ENCODE peak calls at places on chromosomes 3 and 15, in six cellular contexts. Z, K, S, L, V and T are unnamed samples.

GRCh38 chr3:16066975-16067374 is 107.5 kb upstream of the GALNT15 start:
- DNase-seq in L (no peak), V (no peak), S (peak), K (no peak), Z (no peak), T (no peak)

GRCh38 chr3:113783463-113783862 is 36.6 kb downstream of the ATP6V1A start:
- DNase-seq in Z (no peak), L (no peak), V (no peak), S (peak), K (no peak), T (peak)

GRCh38 chr3:109328202-109328601 is 9.1 kb downstream of the DPPA4 start:
- DNase-seq in L (no peak), K (no peak), V (no peak), S (no peak), Z (no peak), T (no peak)

GRCh38 chr3:53347261-53348064 is at the start of gene DCP1A:
- DNase-seq in S (peak), V (peak), K (peak), Z (peak), L (peak), T (peak)

GRCh38 chr15:83206387-83206970 is 1.1 kb downstream of the HDGFL3 start:
- DNase-seq in S (no peak), Z (no peak), V (no peak), L (no peak), K (peak), T (no peak)

GRCh38 chr15:25795712-25796111 is 67.4 kb downstream of the ATP10A start:
- DNase-seq in S (no peak), Z (no peak), V (no peak), L (no peak), K (no peak), T (no peak)

GRCh38 chr3:12507871-12508281 is 23.6 kb downstream of the TSEN2 start:
- DNase-seq in S (no peak), Z (no peak), V (no peak), K (no peak), L (peak), T (no peak)

GRCh38 chr3:99768126-99768525 is 49.5 kb upstream of the CMSS1 start:
- DNase-seq in K (no peak), S (no peak), Z (no peak), L (no peak), V (no peak), T (no peak)

GRCh38 chr3:179421500-179421899 is 29.8 kb downstream of the GNB4 start:
- DNase-seq in K (peak), S (no peak), Z (peak), L (no peak), V (no peak), T (no peak)

GRCh38 chr3:32819581-32820348 is 2.0 kb downstream of the TRIM71 start:
- DNase-seq in Z (peak), V (no peak), L (no peak), S (no peak), K (no peak), T (no peak)

GRCh38 chr3:180278583-180279188 is 241.9 kb upstream of the PEX5L start:
- DNase-seq in V (no peak), K (no peak), Z (no peak), S (no peak), L (no peak), T (no peak)

GRCh38 chr3:151135548-151136337 is 50.3 kb downstream of the MED12L start:
- DNase-seq in V (peak), K (no peak), Z (no peak), L (no peak), S (no peak), T (no peak)

GRCh38 chr3:42508562-42508961 is 6.1 kb downstream of the VIPR1 start:
- DNase-seq in V (no peak), Z (no peak), S (no peak), K (peak), L (no peak), T (no peak)

GRCh38 chr15:58475573-58476524 is 44.1 kb downstream of the LIPC start:
- DNase-seq in S (peak), L (no peak), K (no peak), V (no peak), Z (peak), T (peak)

GRCh38 chr15:47620960-47621681 is 96.2 kb upstream of the SEMA6D start:
- DNase-seq in K (no peak), Z (no peak), V (no peak), L (no peak), S (no peak), T (no peak)

GRCh38 chr15:64583519-64583918 is 123.1 kb downstream of the ZNF609 start:
- DNase-seq in K (no peak), S (no peak), V (no peak), Z (no peak), L (no peak), T (no peak)

GRCh38 chr15:91801836-91802534 is 51.5 kb upstream of the SLCO3A1 start:
- DNase-seq in S (no peak), K (no peak), Z (no peak), L (no peak), V (no peak), T (no peak)

GRCh38 chr15:60237411-60237810 is 160.4 kb downstream of the ANXA2 start:
- DNase-seq in S (no peak), Z (no peak), L (no peak), K (no peak), V (no peak), T (no peak)

GRCh38 chr3:113431811-113432210 is 9.5 kb downstream of the CFAP44 start:
- DNase-seq in V (no peak), K (no peak), S (peak), L (no peak), Z (no peak), T (no peak)

GRCh38 chr3:193207874-193208273 is 33.1 kb upstream of the PLAAT1 start:
- DNase-seq in V (no peak), Z (no peak), K (no peak), L (no peak), S (no peak), T (no peak)

GRCh38 chr3:65905648-65906211 is 133.0 kb downstream of the MAGI1 start:
- DNase-seq in V (no peak), L (no peak), Z (no peak), K (no peak), S (no peak), T (no peak)

GRCh38 chr3:102671005-102671404 is 236.2 kb downstream of the ZPLD1 start:
- DNase-seq in V (no peak), S (no peak), L (no peak), Z (no peak), K (no peak), T (no peak)

GRCh38 chr3:107431048-107431297 is 53.7 kb downstream of the CCDC54 start:
- DNase-seq in K (peak), S (no peak), L (peak), Z (no peak), V (peak), T (no peak)

GRCh38 chr3:45034612-45035252 is 8.6 kb downstream of the CLEC3B start:
- DNase-seq in L (peak), V (no peak), Z (no peak), K (peak), S (no peak), T (no peak)

GRCh38 chr3:117722856-117723255 is 1013.3 kb downstream of the TUSC7 start:
- DNase-seq in Z (no peak), K (no peak), L (no peak), S (no peak), V (no peak), T (no peak)

GRCh38 chr15:60580650-60581415 is 101.9 kb upstream of the ICE2 start:
- DNase-seq in S (no peak), K (no peak), Z (no peak), V (peak), L (no peak), T (no peak)

GRCh38 chr3:33202581-33203457 is 15.8 kb downstream of the SUSD5 start:
- DNase-seq in S (no peak), Z (peak), K (peak), V (no peak), L (no peak), T (no peak)

GRCh38 chr3:11724615-11725339 is 81.1 kb upstream of the VGLL4 start:
- DNase-seq in V (no peak), S (no peak), L (no peak), Z (no peak), K (no peak), T (no peak)

GRCh38 chr3:55097441-55097840 is 169.6 kb upstream of the LRTM1 start:
- DNase-seq in L (no peak), Z (no peak), K (no peak), V (no peak), S (peak), T (no peak)

GRCh38 chr15:81774309-81774708 is 271.5 kb downstream of the MEX3B start:
- DNase-seq in V (no peak), L (no peak), K (no peak), Z (no peak), S (no peak), T (no peak)

GRCh38 chr3:53114412-53115074 is 15.7 kb downstream of the RFT1 start:
- DNase-seq in S (no peak), L (no peak), V (no peak), K (no peak), Z (no peak), T (no peak)

GRCh38 chr15:101153801-101154656 is 97.8 kb downstream of the CHSY1 start:
- DNase-seq in K (no peak), V (no peak), S (no peak), Z (no peak), L (no peak), T (no peak)

GRCh38 chr3:196609343-196609775 is 30.1 kb upstream of the NRROS start:
- DNase-seq in S (peak), Z (peak), V (peak), K (peak), L (peak), T (no peak)

DNA sequence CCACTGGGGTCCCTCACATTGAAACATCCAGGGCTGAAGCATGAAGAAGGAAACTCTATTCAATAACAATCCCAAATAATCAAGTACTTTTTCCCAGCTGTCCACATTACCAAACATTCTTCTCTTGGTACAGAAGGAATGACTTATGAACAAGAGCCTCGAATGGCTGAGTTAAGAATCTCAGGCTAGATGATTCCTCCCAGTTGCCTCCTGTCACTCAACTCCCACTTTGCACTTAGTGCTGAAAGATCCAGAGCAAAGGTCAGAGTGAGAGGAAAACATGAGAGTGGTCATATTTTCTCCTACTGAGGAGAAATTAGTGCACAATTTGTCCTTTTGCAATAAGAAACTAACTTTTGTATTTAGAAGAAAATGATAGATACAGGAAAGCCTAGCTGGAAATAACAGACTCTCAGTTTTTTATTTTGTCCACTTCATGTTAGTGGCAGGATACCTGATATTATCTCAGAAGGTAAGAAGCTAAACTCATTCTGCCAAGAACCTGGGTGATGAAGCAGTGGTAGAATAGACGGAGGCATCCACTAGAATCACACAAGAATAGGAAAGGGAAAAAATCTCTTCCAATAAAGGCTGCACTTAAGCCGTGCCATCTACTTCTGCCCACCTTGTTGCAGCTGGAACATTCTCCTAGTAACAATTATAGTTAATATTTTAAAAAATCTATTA is 46.2 kb downstream of the GADL1 start:
- DNase-seq in S (no peak), K (no peak), V (no peak), Z (no peak), L (no peak), T (no peak)
- TF ChIP-seq CTCF in S (no peak), K (no peak), V (no peak), Z (no peak), L (no peak), T (no peak)

GRCh38 chr3:156666073-156666472 is 8.3 kb upstream of the TIPARP start:
- DNase-seq in V (no peak), Z (no peak), L (no peak), K (no peak), S (no peak), T (no peak)
- H3K4me3 ChIP-seq in V (no peak), Z (no peak), L (no peak), K (no peak), S (no peak), T (no peak)

GRCh38 chr3:164673738-164674137 is 404.6 kb downstream of the SI start:
- DNase-seq in Z (no peak), L (no peak), V (no peak), S (no peak), K (no peak), T (no peak)
- TF ChIP-seq CTCF in Z (peak), L (no peak), V (no peak), S (no peak), K (no peak), T (peak)

GRCh38 chr3:71784914-71785593 is at the start of gene PROK2:
- DNase-seq in S (no peak), Z (peak), K (no peak), V (peak), L (no peak), T (no peak)
- H3K4me3 ChIP-seq in S (no peak), Z (peak), K (no peak), V (no peak), L (no peak), T (peak)

DNA sequence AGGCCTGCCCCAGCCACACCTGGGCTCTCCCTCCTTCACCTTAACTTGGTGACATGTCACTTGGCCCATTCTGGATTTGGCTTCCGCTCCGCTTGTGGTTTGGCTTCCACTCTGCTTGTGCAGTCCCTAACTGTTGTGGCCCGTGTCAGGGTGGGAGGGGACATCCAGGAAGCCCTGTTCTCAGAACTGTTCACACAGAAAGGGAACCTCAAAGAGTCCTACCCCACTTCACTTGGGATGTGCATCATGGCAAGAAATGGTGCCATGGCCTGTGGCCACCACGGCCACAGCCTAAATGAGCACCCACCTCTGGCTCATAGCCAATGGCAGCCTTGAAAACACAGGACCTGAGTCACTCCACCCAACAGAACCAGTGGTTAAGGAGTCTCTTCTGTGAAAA is 63.4 kb downstream of the CYP19A1 start:
- DNase-seq in L (no peak), Z (no peak), V (no peak), K (no peak), S (no peak), T (no peak)
- TF ChIP-seq CTCF in L (no peak), Z (no peak), V (no peak), K (no peak), S (no peak), T (no peak)

DNA sequence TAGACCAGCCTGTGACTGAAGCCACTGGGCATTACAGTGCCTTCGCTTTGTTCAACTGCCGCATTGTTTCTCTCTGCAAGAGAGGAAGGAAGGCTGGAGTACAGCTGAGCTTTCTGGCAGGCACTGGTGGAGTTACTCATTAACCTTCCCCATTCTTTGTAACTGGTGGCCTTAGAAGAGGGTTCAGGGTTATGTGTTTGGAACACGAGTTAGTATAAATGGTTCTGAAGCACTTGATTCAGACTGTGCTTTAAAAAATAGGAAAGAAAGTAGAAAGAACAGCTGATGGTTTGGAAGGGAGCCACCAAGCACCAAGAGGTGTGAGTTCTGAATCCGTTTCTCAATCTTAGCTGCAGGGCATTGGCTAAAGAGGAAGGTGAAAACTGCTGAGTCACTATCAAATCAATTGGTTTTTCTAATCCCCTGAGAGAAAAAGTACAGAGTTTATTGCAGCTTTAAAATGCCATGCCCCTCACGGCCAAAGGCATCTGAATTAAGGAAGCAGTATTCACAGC is 3.7 kb downstream of the HGD start:
- DNase-seq in L (no peak), S (peak), V (no peak), Z (peak), K (peak), T (peak)
- H3K4me3 ChIP-seq in L (no peak), S (no peak), V (no peak), Z (no peak), K (no peak), T (peak)